ENCODE peak calls at places on chromosomes 12 and 14, in eight cellular contexts. One of them, this sample, is unnamed.

GRCh38 chr12:53746592-53747491 is 4.9 kb downstream of the CISTR start:
- DNase-seq in uterus: peak
- DNase-seq in transverse colon: peak
- DNase-seq in lower leg skin: peak
- DNase-seq in testis: peak
- DNase-seq in sigmoid colon: peak
- DNase-seq in IMR-90: peak
- DNase-seq in heart left ventricle: peak
- DNase-seq in this sample: peak

GRCh38 chr14:98993818-98994217 is 278.2 kb downstream of the BCL11B start:
- DNase-seq in heart left ventricle: no peak
- DNase-seq in transverse colon: no peak
- DNase-seq in lower leg skin: no peak
- DNase-seq in sigmoid colon: no peak
- DNase-seq in uterus: no peak
- DNase-seq in testis: no peak
- DNase-seq in IMR-90: no peak
- DNase-seq in this sample: no peak

GRCh38 chr14:102390064-102390463 is 27.3 kb downstream of the TECPR2 start:
- DNase-seq in sigmoid colon: no peak
- DNase-seq in transverse colon: no peak
- DNase-seq in IMR-90: peak
- DNase-seq in heart left ventricle: no peak
- DNase-seq in testis: no peak
- DNase-seq in uterus: no peak
- DNase-seq in lower leg skin: no peak
- DNase-seq in this sample: no peak

GRCh38 chr14:54174437-54174836 is 217.8 kb upstream of the BMP4 start:
- DNase-seq in uterus: no peak
- DNase-seq in IMR-90: no peak
- DNase-seq in sigmoid colon: no peak
- DNase-seq in lower leg skin: no peak
- DNase-seq in testis: no peak
- DNase-seq in transverse colon: no peak
- DNase-seq in heart left ventricle: no peak
- DNase-seq in this sample: no peak

GRCh38 chr12:49557187-49557916 is 10.6 kb downstream of the MCRS1 start:
- DNase-seq in heart left ventricle: no peak
- DNase-seq in uterus: no peak
- DNase-seq in testis: no peak
- DNase-seq in IMR-90: no peak
- DNase-seq in lower leg skin: no peak
- DNase-seq in sigmoid colon: no peak
- DNase-seq in transverse colon: no peak
- DNase-seq in this sample: no peak

GRCh38 chr14:69152181-69152943 is 557 bp downstream of the DCAF5 start:
- DNase-seq in heart left ventricle: peak
- DNase-seq in transverse colon: peak
- DNase-seq in uterus: peak
- DNase-seq in sigmoid colon: no peak
- DNase-seq in IMR-90: no peak
- DNase-seq in testis: no peak
- DNase-seq in lower leg skin: no peak
- DNase-seq in this sample: no peak

GRCh38 chr14:28777773-28778606 is 11.4 kb downstream of the FOXG1 start:
- DNase-seq in heart left ventricle: no peak
- DNase-seq in testis: no peak
- DNase-seq in lower leg skin: no peak
- DNase-seq in transverse colon: no peak
- DNase-seq in IMR-90: no peak
- DNase-seq in uterus: no peak
- DNase-seq in sigmoid colon: no peak
- DNase-seq in this sample: no peak

GRCh38 chr12:86256169-86256568 is at the start of gene MGAT4C:
- DNase-seq in heart left ventricle: no peak
- DNase-seq in lower leg skin: no peak
- DNase-seq in sigmoid colon: no peak
- DNase-seq in transverse colon: no peak
- DNase-seq in uterus: no peak
- DNase-seq in testis: no peak
- DNase-seq in IMR-90: no peak
- DNase-seq in this sample: no peak

GRCh38 chr12:100553851-100554404 is 19.6 kb upstream of the GAS2L3 start:
- DNase-seq in transverse colon: no peak
- DNase-seq in IMR-90: peak
- DNase-seq in uterus: no peak
- DNase-seq in sigmoid colon: no peak
- DNase-seq in heart left ventricle: no peak
- DNase-seq in lower leg skin: no peak
- DNase-seq in testis: no peak
- DNase-seq in this sample: no peak

GRCh38 chr12:27539191-27539631 is 15.2 kb downstream of the PPFIBP1 start:
- DNase-seq in lower leg skin: no peak
- DNase-seq in sigmoid colon: no peak
- DNase-seq in heart left ventricle: no peak
- DNase-seq in testis: no peak
- DNase-seq in IMR-90: peak
- DNase-seq in transverse colon: no peak
- DNase-seq in uterus: no peak
- DNase-seq in this sample: no peak

GRCh38 chr12:107111314-107111713 is 18.0 kb upstream of the CRY1 start:
- DNase-seq in IMR-90: no peak
- DNase-seq in transverse colon: no peak
- DNase-seq in heart left ventricle: no peak
- DNase-seq in lower leg skin: no peak
- DNase-seq in uterus: no peak
- DNase-seq in testis: no peak
- DNase-seq in sigmoid colon: no peak
- DNase-seq in this sample: no peak

GRCh38 chr12:81998761-81999378 is 239.7 kb upstream of the PPFIA2 start:
- DNase-seq in uterus: no peak
- DNase-seq in transverse colon: no peak
- DNase-seq in lower leg skin: no peak
- DNase-seq in IMR-90: no peak
- DNase-seq in sigmoid colon: no peak
- DNase-seq in heart left ventricle: no peak
- DNase-seq in testis: no peak
- DNase-seq in this sample: no peak

GRCh38 chr14:78253986-78254385 is 83.8 kb downstream of the NRXN3 start:
- DNase-seq in lower leg skin: no peak
- DNase-seq in uterus: no peak
- DNase-seq in sigmoid colon: no peak
- DNase-seq in IMR-90: peak
- DNase-seq in testis: no peak
- DNase-seq in heart left ventricle: no peak
- DNase-seq in transverse colon: no peak
- DNase-seq in this sample: peak

GRCh38 chr12:5922500-5922899 is 22.6 kb downstream of the ANO2 start:
- DNase-seq in uterus: no peak
- DNase-seq in lower leg skin: no peak
- DNase-seq in IMR-90: no peak
- DNase-seq in sigmoid colon: peak
- DNase-seq in testis: no peak
- DNase-seq in heart left ventricle: no peak
- DNase-seq in transverse colon: no peak
- DNase-seq in this sample: no peak

GRCh38 chr12:5921027-5921909 is 23.8 kb downstream of the ANO2 start:
- DNase-seq in heart left ventricle: no peak
- DNase-seq in lower leg skin: no peak
- DNase-seq in IMR-90: no peak
- DNase-seq in transverse colon: no peak
- DNase-seq in testis: no peak
- DNase-seq in uterus: no peak
- DNase-seq in sigmoid colon: peak
- DNase-seq in this sample: no peak

GRCh38 chr12:5921966-5922365 is 23.1 kb downstream of the ANO2 start:
- DNase-seq in lower leg skin: no peak
- DNase-seq in transverse colon: no peak
- DNase-seq in heart left ventricle: no peak
- DNase-seq in testis: no peak
- DNase-seq in IMR-90: no peak
- DNase-seq in uterus: no peak
- DNase-seq in sigmoid colon: peak
- DNase-seq in this sample: no peak

GRCh38 chr12:5925646-5926045 is 19.4 kb downstream of the ANO2 start:
- DNase-seq in testis: no peak
- DNase-seq in transverse colon: no peak
- DNase-seq in uterus: no peak
- DNase-seq in lower leg skin: no peak
- DNase-seq in IMR-90: no peak
- DNase-seq in heart left ventricle: no peak
- DNase-seq in sigmoid colon: no peak
- DNase-seq in this sample: no peak

GRCh38 chr12:5923043-5923605 is 21.9 kb downstream of the ANO2 start:
- DNase-seq in transverse colon: no peak
- DNase-seq in testis: no peak
- DNase-seq in sigmoid colon: peak
- DNase-seq in lower leg skin: no peak
- DNase-seq in IMR-90: no peak
- DNase-seq in uterus: no peak
- DNase-seq in heart left ventricle: no peak
- DNase-seq in this sample: no peak
- TF ChIP-seq POLR2A in transverse colon: no peak
- TF ChIP-seq POLR2A in testis: no peak
- TF ChIP-seq POLR2A in sigmoid colon: no peak
- TF ChIP-seq POLR2A in lower leg skin: no peak
- TF ChIP-seq POLR2A in IMR-90: no peak
- TF ChIP-seq POLR2A in uterus: no peak
- TF ChIP-seq POLR2A in heart left ventricle: no peak
- TF ChIP-seq POLR2A in this sample: no peak

GRCh38 chr12:56164345-56164729 is 6.2 kb downstream of the MYL6 start:
- DNase-seq in heart left ventricle: no peak
- DNase-seq in transverse colon: no peak
- DNase-seq in uterus: no peak
- DNase-seq in IMR-90: no peak
- DNase-seq in lower leg skin: no peak
- DNase-seq in testis: no peak
- DNase-seq in sigmoid colon: no peak
- DNase-seq in this sample: no peak
- TF ChIP-seq POLR2A in heart left ventricle: no peak
- TF ChIP-seq POLR2A in transverse colon: no peak
- TF ChIP-seq POLR2A in uterus: no peak
- TF ChIP-seq POLR2A in IMR-90: no peak
- TF ChIP-seq POLR2A in lower leg skin: no peak
- TF ChIP-seq POLR2A in testis: no peak
- TF ChIP-seq POLR2A in sigmoid colon: no peak
- TF ChIP-seq POLR2A in this sample: peak

DNA sequence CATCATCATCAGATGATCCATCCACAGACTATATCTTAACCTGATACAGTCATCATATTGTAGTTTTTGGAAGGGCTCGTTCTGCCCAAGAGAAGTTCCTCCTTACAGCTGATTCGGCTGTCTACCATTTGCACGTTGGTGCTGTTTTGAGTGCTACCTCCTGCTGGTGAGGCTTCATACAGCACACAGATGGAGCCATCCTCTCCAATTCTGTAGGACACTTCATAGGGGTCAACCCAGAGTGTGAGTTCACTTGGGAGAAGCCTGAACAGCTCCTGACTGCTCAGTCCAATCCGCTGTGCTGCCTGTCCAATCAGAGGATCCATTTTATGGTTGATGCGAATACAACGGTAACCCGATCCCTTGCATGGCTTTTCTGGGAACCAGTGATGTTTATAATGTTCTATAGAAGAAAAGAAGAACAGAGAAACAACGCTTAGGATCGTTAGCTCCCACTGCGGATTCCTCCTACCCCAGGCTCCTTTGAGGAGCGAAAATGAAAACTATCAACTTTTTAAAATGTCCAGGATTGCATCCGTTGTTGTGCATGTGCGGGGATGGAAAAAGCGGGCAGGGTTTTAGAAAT is 1.5 kb downstream of the BTG1 start:
- DNase-seq in lower leg skin: peak
- DNase-seq in IMR-90: peak
- DNase-seq in sigmoid colon: peak
- DNase-seq in heart left ventricle: no peak
- DNase-seq in testis: peak
- DNase-seq in transverse colon: peak
- DNase-seq in uterus: peak
- DNase-seq in this sample: peak
- TF ChIP-seq POLR2A in lower leg skin: no peak
- TF ChIP-seq POLR2A in IMR-90: peak
- TF ChIP-seq POLR2A in sigmoid colon: no peak
- TF ChIP-seq POLR2A in heart left ventricle: peak
- TF ChIP-seq POLR2A in testis: no peak
- TF ChIP-seq POLR2A in transverse colon: peak
- TF ChIP-seq POLR2A in uterus: peak
- TF ChIP-seq POLR2A in this sample: no peak

GRCh38 chr14:94109915-94110250 is 653 bp upstream of the IFI27 start:
- DNase-seq in IMR-90: no peak
- DNase-seq in lower leg skin: no peak
- DNase-seq in uterus: no peak
- DNase-seq in testis: no peak
- DNase-seq in transverse colon: no peak
- DNase-seq in heart left ventricle: no peak
- DNase-seq in sigmoid colon: peak
- DNase-seq in this sample: no peak

GRCh38 chr14:94111276-94112095 is 950 bp downstream of the IFI27 start:
- DNase-seq in uterus: no peak
- DNase-seq in testis: peak
- DNase-seq in transverse colon: no peak
- DNase-seq in sigmoid colon: peak
- DNase-seq in lower leg skin: no peak
- DNase-seq in IMR-90: no peak
- DNase-seq in heart left ventricle: no peak
- DNase-seq in this sample: no peak

GRCh38 chr14:94113073-94113472 is 2.5 kb downstream of the IFI27 start:
- DNase-seq in transverse colon: no peak
- DNase-seq in sigmoid colon: peak
- DNase-seq in heart left ventricle: no peak
- DNase-seq in IMR-90: no peak
- DNase-seq in testis: peak
- DNase-seq in lower leg skin: no peak
- DNase-seq in uterus: no peak
- DNase-seq in this sample: no peak

GRCh38 chr14:94112513-94113060 is 2.1 kb downstream of the IFI27 start:
- DNase-seq in lower leg skin: no peak
- DNase-seq in heart left ventricle: no peak
- DNase-seq in transverse colon: peak
- DNase-seq in uterus: no peak
- DNase-seq in sigmoid colon: peak
- DNase-seq in testis: peak
- DNase-seq in IMR-90: no peak
- DNase-seq in this sample: no peak

DNA sequence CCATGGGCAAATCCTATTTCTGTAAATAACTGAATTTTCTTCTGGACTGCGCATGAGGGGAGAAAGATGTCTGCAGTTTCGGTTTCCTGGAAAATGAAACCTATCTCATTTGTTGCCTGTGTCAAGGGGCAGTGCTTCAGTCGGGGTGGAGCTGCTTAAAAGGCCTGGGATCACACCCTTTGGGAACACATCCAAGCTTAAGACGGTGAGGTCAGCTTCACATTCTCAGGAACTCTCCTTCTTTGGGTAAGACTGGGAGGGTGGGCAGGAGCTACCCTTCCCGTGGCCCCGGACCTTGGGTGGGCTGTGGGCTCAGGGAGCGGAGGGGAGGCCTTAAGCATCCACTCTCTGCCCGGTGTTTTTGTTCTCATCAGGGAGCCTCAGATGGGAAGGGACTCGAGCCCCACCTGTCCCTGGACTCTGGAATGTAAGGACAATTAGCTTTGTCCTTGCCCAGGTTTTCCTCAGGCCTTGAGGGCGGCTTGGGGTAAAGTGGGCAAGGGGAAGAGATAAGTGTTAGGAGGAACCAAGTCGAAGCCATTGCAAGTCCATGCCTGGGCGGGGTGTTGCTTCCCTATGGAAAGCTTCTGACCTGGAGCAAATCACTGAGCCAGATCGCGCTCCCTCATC is at the start of gene IFI27:
- DNase-seq in sigmoid colon: peak
- DNase-seq in lower leg skin: peak
- DNase-seq in testis: peak
- DNase-seq in IMR-90: peak
- DNase-seq in heart left ventricle: no peak
- DNase-seq in transverse colon: peak
- DNase-seq in uterus: peak
- DNase-seq in this sample: peak
- TF ChIP-seq POLR2A in sigmoid colon: peak
- TF ChIP-seq POLR2A in lower leg skin: no peak
- TF ChIP-seq POLR2A in testis: no peak
- TF ChIP-seq POLR2A in IMR-90: no peak
- TF ChIP-seq POLR2A in heart left ventricle: peak
- TF ChIP-seq POLR2A in transverse colon: peak
- TF ChIP-seq POLR2A in uterus: peak
- TF ChIP-seq POLR2A in this sample: no peak